ENCODE peak calls at places on chromosome 17, in nine cellular contexts. X, J, Y, U, C, L, E, B and G are unnamed samples.

GRCh38 chr17:67902531-67903231 is 77.4 kb downstream of the BPTF start:
- DNase-seq in X (no peak), J (no peak), Y (peak), U (no peak), C (no peak), L (no peak), E (no peak), B (no peak), G (no peak)

GRCh38 chr17:42421479-42422332 is 1.4 kb downstream of the CAVIN1 start:
- DNase-seq in X (no peak), J (no peak), Y (peak), U (no peak), C (peak), L (no peak), E (peak), B (peak), G (peak)

GRCh38 chr17:76710863-76711611 is at the start of gene MXRA7:
- DNase-seq in X (peak), J (peak), Y (peak), U (peak), C (peak), L (peak), E (peak), B (no peak), G (peak)

GRCh38 chr17:21001111-21001812 is 41.5 kb downstream of the USP22 start:
- DNase-seq in X (no peak), J (no peak), Y (no peak), U (no peak), C (no peak), L (no peak), E (no peak), B (no peak), G (no peak)

GRCh38 chr17:66432558-66432957 is 130.1 kb downstream of the PRKCA start:
- DNase-seq in X (no peak), J (no peak), Y (no peak), U (no peak), C (no peak), L (no peak), E (no peak), B (no peak), G (no peak)

GRCh38 chr17:2485543-2485942 is 26.1 kb downstream of the METTL16 start:
- DNase-seq in X (peak), J (no peak), Y (no peak), U (no peak), C (no peak), L (no peak), E (peak), B (no peak), G (peak)

GRCh38 chr17:48993305-48993704 is 3.9 kb upstream of the IGF2BP1 start:
- DNase-seq in X (no peak), J (no peak), Y (no peak), U (no peak), C (no peak), L (no peak), E (no peak), B (no peak), G (no peak)

GRCh38 chr17:37650419-37651003 is 7.3 kb upstream of the DDX52 start:
- DNase-seq in X (peak), J (peak), Y (peak), U (peak), C (no peak), L (no peak), E (peak), B (no peak), G (peak)

GRCh38 chr17:76276461-76277299 is 11.5 kb downstream of the UBALD2 start:
- DNase-seq in X (no peak), J (no peak), Y (no peak), U (no peak), C (no peak), L (no peak), E (peak), B (no peak), G (peak)

GRCh38 chr17:13002761-13003453 is 14.9 kb downstream of the ELAC2 start:
- DNase-seq in X (peak), J (peak), Y (peak), U (peak), C (peak), L (peak), E (peak), B (peak), G (peak)

GRCh38 chr17:63834431-63835166 is 7.1 kb upstream of the FTSJ3 start:
- DNase-seq in X (peak), J (no peak), Y (peak), U (peak), C (no peak), L (no peak), E (peak), B (no peak), G (peak)

GRCh38 chr17:794876-795275 is 12.7 kb downstream of the MRM3 start:
- DNase-seq in X (peak), J (peak), Y (peak), U (peak), C (peak), L (peak), E (peak), B (peak), G (peak)

GRCh38 chr17:27322690-27323508 is 29.0 kb downstream of the WSB1 start:
- DNase-seq in X (no peak), J (no peak), Y (no peak), U (no peak), C (no peak), L (no peak), E (no peak), B (no peak), G (no peak)

GRCh38 chr17:20121359-20122235 is 112.4 kb downstream of the SPECC1 start:
- DNase-seq in X (peak), J (peak), Y (peak), U (peak), C (peak), L (no peak), E (peak), B (no peak), G (peak)

GRCh38 chr17:48715496-48716399 is 6.6 kb downstream of the PRAC1 start:
- DNase-seq in X (no peak), J (no peak), Y (no peak), U (no peak), C (no peak), L (no peak), E (no peak), B (no peak), G (no peak)

GRCh38 chr17:34580685-34581445 is 1.5 kb downstream of the TMEM132E start:
- DNase-seq in X (no peak), J (no peak), Y (peak), U (peak), C (no peak), L (no peak), E (no peak), B (peak), G (no peak)

GRCh38 chr17:49469831-49470568 is 25.1 kb upstream of the NGFR start:
- DNase-seq in X (peak), J (no peak), Y (peak), U (peak), C (peak), L (no peak), E (no peak), B (no peak), G (no peak)

GRCh38 chr17:79547586-79547985 is 63.3 kb downstream of the RBFOX3 start:
- DNase-seq in X (no peak), J (no peak), Y (no peak), U (no peak), C (no peak), L (no peak), E (no peak), B (peak), G (no peak)
- TF ChIP-seq CTCF in X (no peak), J (no peak), Y (no peak), U (no peak), C (no peak), L (no peak), E (no peak), B (no peak), G (no peak)

GRCh38 chr17:74244543-74244942 is 29.5 kb upstream of the DNAI2 start:
- DNase-seq in X (no peak), J (no peak), Y (no peak), U (no peak), C (no peak), L (no peak), E (no peak), B (no peak), G (no peak)
- H3K4me3 ChIP-seq in X (no peak), J (no peak), Y (no peak), U (no peak), C (no peak), L (no peak), E (no peak), B (no peak), G (no peak)

GRCh38 chr17:82822281-82822680 is 17.5 kb downstream of the ZNF750 start:
- DNase-seq in X (no peak), J (no peak), Y (no peak), U (no peak), C (no peak), L (no peak), E (no peak), B (no peak), G (no peak)

GRCh38 chr17:82821554-82821953 is 18.3 kb downstream of the ZNF750 start:
- DNase-seq in X (no peak), J (no peak), Y (no peak), U (no peak), C (no peak), L (no peak), E (no peak), B (no peak), G (no peak)

GRCh38 chr17:82825540-82826124 is 14.2 kb downstream of the ZNF750 start:
- DNase-seq in X (no peak), J (no peak), Y (no peak), U (no peak), C (no peak), L (no peak), E (no peak), B (no peak), G (no peak)

GRCh38 chr17:82820278-82821251 is 19.3 kb downstream of the ZNF750 start:
- DNase-seq in X (no peak), J (no peak), Y (no peak), U (no peak), C (no peak), L (no peak), E (no peak), B (no peak), G (no peak)

GRCh38 chr17:82823004-82823403 is 16.8 kb downstream of the ZNF750 start:
- DNase-seq in X (no peak), J (no peak), Y (peak), U (no peak), C (no peak), L (no peak), E (no peak), B (no peak), G (no peak)
- TF ChIP-seq CTCF in X (no peak), J (no peak), Y (peak), U (peak), C (no peak), L (no peak), E (no peak), B (no peak), G (peak)

DNA sequence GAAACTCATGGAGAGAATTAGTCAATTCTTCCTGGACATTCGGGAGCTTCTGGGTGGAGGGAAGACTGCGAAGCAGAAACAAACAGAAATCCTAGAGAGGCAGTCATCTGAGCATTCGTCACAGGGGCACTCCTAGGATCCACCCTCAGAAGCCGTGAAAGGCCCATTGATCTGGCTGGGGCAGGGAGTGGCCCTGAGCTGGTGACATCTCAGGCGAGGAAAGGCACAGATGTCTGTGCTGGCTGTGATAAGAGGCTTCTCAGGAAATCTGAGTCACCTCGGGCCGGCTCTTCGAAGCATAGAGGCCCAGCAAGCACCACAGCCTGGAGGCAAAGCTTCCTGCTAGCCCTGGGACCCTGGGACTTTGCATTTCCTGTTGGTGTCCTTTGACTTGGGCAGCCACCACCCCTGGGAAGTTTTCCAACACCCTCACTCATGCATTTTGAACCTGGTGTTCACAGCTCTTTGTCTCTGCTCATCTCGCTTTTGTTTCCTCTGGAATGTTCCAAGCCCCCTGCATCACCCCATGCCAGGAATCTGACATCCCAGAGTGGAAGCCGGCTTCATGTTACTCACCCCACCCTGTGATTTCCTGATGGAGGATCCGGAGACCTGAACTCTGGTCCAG is 23.3 kb upstream of the CDRT4 start:
- DNase-seq in X (peak), J (peak), Y (peak), U (peak), C (peak), L (peak), E (peak), B (no peak), G (peak)
- H3K4me3 ChIP-seq in X (no peak), J (no peak), Y (no peak), U (no peak), C (no peak), L (no peak), E (no peak), B (no peak), G (no peak)

GRCh38 chr17:17784599-17785264 is 52.1 kb downstream of the SREBF1 start:
- DNase-seq in X (no peak), J (no peak), Y (peak), U (peak), C (no peak), L (no peak), E (no peak), B (no peak), G (no peak)
- TF ChIP-seq CTCF in X (no peak), J (no peak), Y (peak), U (peak), C (no peak), L (no peak), E (peak), B (no peak), G (peak)

DNA sequence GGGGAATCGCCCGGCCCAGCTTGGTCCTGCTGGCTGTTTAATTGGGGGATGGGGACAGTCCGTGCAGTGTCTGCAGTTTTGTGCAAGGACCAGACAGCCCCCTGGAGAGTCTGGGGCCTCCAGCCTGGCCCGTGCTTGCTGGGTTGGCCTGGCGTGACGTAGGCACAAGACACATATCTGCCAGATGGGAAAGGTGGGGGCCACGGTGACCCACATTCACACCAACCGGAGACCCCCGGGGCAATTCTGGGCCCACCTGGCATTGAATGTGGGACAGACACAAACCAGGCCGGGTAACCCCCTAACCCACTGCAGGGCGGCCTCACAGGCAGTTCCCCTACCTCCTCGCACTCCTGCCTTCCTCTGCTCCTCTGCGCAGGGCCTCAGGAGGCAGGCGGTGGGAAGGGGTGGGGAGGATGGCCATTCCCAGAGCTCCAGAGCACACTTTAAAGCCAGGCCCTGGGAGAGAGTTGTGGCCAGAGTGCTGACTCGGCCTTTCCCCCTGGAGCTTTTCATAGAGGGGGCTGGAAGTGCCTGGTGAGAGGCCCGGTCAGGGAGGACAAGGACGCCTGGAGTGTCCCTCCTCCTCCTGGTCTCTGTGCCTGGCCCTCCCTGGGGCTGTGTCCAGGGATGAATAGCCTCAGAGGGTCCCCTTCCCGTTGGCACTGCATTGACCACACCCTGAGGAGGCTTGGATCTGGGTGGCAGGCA is 1.5 kb downstream of the MRC2 start:
- DNase-seq in X (no peak), J (no peak), Y (peak), U (peak), C (peak), L (no peak), E (peak), B (no peak), G (peak)
- H3K4me3 ChIP-seq in X (no peak), J (peak), Y (peak), U (peak), C (peak), L (peak), E (peak), B (peak), G (peak)

GRCh38 chr17:8965394-8966168 is at the start of gene PIK3R5:
- DNase-seq in X (peak), J (peak), Y (peak), U (no peak), C (peak), L (no peak), E (no peak), B (no peak), G (no peak)
- TF ChIP-seq CTCF in X (no peak), J (peak), Y (peak), U (no peak), C (no peak), L (no peak), E (no peak), B (no peak), G (no peak)

DNA sequence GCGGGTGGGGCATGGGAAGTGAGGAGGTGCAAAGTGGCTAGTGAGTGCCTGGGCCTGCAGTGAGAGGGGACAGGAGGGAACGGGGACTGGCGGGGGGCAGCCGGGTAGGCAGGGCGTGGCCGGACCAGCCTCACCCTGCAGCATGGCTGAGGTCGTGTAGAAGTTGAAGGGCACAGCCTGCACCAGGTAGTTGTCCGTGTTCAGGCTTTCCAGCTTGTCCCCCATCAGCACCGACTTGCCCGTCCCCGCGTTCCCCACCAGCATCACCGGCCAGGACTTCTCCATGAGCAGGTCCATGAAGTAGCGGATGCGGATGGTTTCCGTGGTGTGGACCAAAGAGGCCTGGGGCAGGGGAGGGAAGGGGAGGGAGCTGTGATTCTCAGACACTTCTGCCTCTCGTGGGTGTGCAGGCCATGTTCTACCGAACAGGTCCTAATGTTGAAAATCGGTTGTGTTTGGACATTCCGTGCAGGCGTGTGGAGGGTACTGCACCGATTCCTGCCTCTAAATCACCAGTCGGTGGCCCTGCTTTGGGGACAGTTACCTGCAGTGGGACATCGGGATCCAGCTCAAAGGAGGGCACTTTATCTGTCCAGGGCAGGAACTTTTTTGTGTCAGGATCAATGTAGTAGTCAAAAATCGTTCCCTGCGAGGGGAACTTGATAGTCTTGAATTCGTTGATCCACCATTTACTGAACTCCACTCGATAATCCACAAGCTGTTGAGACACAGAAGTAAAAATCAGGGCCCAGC is 91.6 kb downstream of the DNAH17 start:
- DNase-seq in X (no peak), J (no peak), Y (no peak), U (no peak), C (no peak), L (no peak), E (no peak), B (no peak), G (no peak)
- H3K4me3 ChIP-seq in X (no peak), J (no peak), Y (peak), U (no peak), C (no peak), L (no peak), E (no peak), B (no peak), G (no peak)

GRCh38 chr17:28471531-28472342 is 1.7 kb upstream of the SLC13A2 start:
- DNase-seq in X (no peak), J (no peak), Y (no peak), U (no peak), C (no peak), L (no peak), E (no peak), B (no peak), G (no peak)
- TF ChIP-seq CTCF in X (no peak), J (no peak), Y (no peak), U (no peak), C (no peak), L (no peak), E (no peak), B (no peak), G (no peak)

GRCh38 chr17:59361916-59362810 is 30.7 kb downstream of the YPEL2 start:
- DNase-seq in X (no peak), J (no peak), Y (no peak), U (no peak), C (no peak), L (no peak), E (peak), B (no peak), G (peak)
- H3K4me3 ChIP-seq in X (no peak), J (no peak), Y (no peak), U (no peak), C (no peak), L (no peak), E (peak), B (no peak), G (peak)